ENCODE peak calls at places on chromosomes 12 and 14, in ten cellular contexts. Q, F, U, P, Z, A, G, N, X and K are unnamed samples.

GRCh38 chr14:35480119-35480769 is 53.7 kb upstream of the INSM2 start:
- DNase-seq in U (no peak), F (no peak), G (no peak), A (no peak), Q (peak), Z (no peak), P (peak), X (no peak), N (no peak), K (no peak)

GRCh38 chr12:130977046-130977758 is 23.5 kb downstream of the ADGRD1 start:
- DNase-seq in N (no peak), P (no peak), A (no peak), F (no peak), X (no peak), Q (no peak), G (no peak), Z (no peak), U (no peak), K (no peak)

GRCh38 chr12:117100251-117100650 is 1.0 kb upstream of the TESC start:
- DNase-seq in F (no peak), Z (no peak), U (no peak), P (no peak), N (no peak), Q (peak), A (no peak), X (no peak), G (no peak), K (no peak)

GRCh38 chr12:113298472-113298817 is 36.5 kb downstream of the SLC8B1 start:
- DNase-seq in U (no peak), Q (no peak), P (no peak), A (no peak), F (no peak), X (no peak), N (no peak), G (no peak), Z (no peak), K (no peak)

GRCh38 chr14:101351146-101351545 is 210.1 kb upstream of the DIO3 start:
- DNase-seq in U (no peak), Q (no peak), N (no peak), Z (no peak), P (no peak), X (no peak), G (no peak), A (no peak), F (no peak), K (no peak)

GRCh38 chr14:32074887-32075572 is 2.1 kb upstream of the ARHGAP5 start:
- DNase-seq in U (no peak), Z (no peak), P (no peak), X (no peak), F (no peak), G (no peak), Q (peak), A (no peak), N (no peak), K (no peak)

GRCh38 chr12:120292661-120293531 is at the start of gene RNU4-1:
- DNase-seq in Z (peak), N (peak), A (peak), F (peak), Q (peak), X (peak), P (peak), U (peak), G (peak), K (peak)

GRCh38 chr12:2783936-2784600 is 10.7 kb upstream of the FKBP4 start:
- DNase-seq in X (peak), G (no peak), N (peak), Q (peak), A (peak), F (no peak), P (no peak), U (peak), Z (no peak), K (peak)

GRCh38 chr12:2291182-2291832 is 238.5 kb downstream of the CACNA1C start:
- DNase-seq in Q (peak), F (no peak), U (no peak), A (no peak), X (no peak), N (peak), Z (no peak), G (no peak), P (no peak), K (peak)

GRCh38 chr12:45560689-45561088 is 168.8 kb upstream of the ARID2 start:
- DNase-seq in Z (no peak), A (no peak), Q (no peak), P (no peak), U (no peak), G (no peak), F (no peak), N (no peak), X (no peak), K (no peak)

GRCh38 chr12:6364037-6364360 is 11.4 kb downstream of the SCNN1A start:
- DNase-seq in Z (no peak), U (no peak), P (no peak), Q (no peak), N (no peak), A (peak), X (no peak), F (no peak), G (no peak), K (no peak)

GRCh38 chr14:30402846-30403245 is 156.1 kb upstream of the G2E3 start:
- DNase-seq in N (no peak), G (no peak), P (no peak), A (no peak), U (no peak), X (no peak), Z (no peak), F (no peak), Q (no peak), K (no peak)

GRCh38 chr14:93693914-93694313 is 94.4 kb downstream of the PRIMA1 start:
- DNase-seq in X (no peak), A (no peak), Z (no peak), N (no peak), F (no peak), Q (no peak), U (no peak), P (no peak), G (no peak), K (no peak)